ENCODE peak calls at places on chromosomes 2 and 18, in five cellular contexts. One of them, this sample, is unnamed.

GRCh38 chr2:241629762-241630435 is 7.1 kb downstream of the THAP4 start:
- DNase-seq in body of pancreas: no peak
- DNase-seq in hepatocyte: no peak
- DNase-seq in SJSA1: no peak
- DNase-seq in PC-9: no peak
- DNase-seq in this sample: no peak

GRCh38 chr2:229340086-229340760 is 69.1 kb upstream of the PID1 start:
- DNase-seq in PC-9: no peak
- DNase-seq in SJSA1: no peak
- DNase-seq in body of pancreas: no peak
- DNase-seq in hepatocyte: no peak
- DNase-seq in this sample: no peak

GRCh38 chr2:20378891-20379519 is 28.4 kb upstream of the PUM2 start:
- DNase-seq in SJSA1: peak; percentile 85
- DNase-seq in hepatocyte: peak; percentile 92
- DNase-seq in PC-9: peak; percentile 46
- DNase-seq in body of pancreas: peak; percentile 61
- DNase-seq in this sample: peak; percentile 82

GRCh38 chr2:85401844-85402243 is 8.3 kb downstream of the CAPG start:
- DNase-seq in PC-9: no peak
- DNase-seq in body of pancreas: no peak
- DNase-seq in hepatocyte: no peak
- DNase-seq in SJSA1: no peak
- DNase-seq in this sample: no peak

GRCh38 chr2:69643602-69644505 is at the start of gene AAK1:
- DNase-seq in body of pancreas: peak; percentile 89
- DNase-seq in hepatocyte: peak; percentile 95
- DNase-seq in PC-9: peak; percentile 73
- DNase-seq in SJSA1: peak; percentile 96
- DNase-seq in this sample: peak; percentile 90

GRCh38 chr18:55083461-55083860 is 124.2 kb upstream of the CCDC68 start:
- DNase-seq in PC-9: no peak
- DNase-seq in body of pancreas: no peak
- DNase-seq in SJSA1: no peak
- DNase-seq in hepatocyte: no peak
- DNase-seq in this sample: no peak

GRCh38 chr2:29895296-29895695 is 26.1 kb downstream of the ALK start:
- DNase-seq in hepatocyte: no peak
- DNase-seq in body of pancreas: no peak
- DNase-seq in SJSA1: no peak
- DNase-seq in PC-9: no peak
- DNase-seq in this sample: no peak

GRCh38 chr2:169039702-169040101 is 8.6 kb upstream of the ABCB11 start:
- DNase-seq in hepatocyte: no peak
- DNase-seq in body of pancreas: no peak
- DNase-seq in SJSA1: no peak
- DNase-seq in PC-9: no peak
- DNase-seq in this sample: no peak

GRCh38 chr2:101792208-101792607 is 94.7 kb downstream of the MAP4K4 start:
- DNase-seq in SJSA1: no peak
- DNase-seq in hepatocyte: no peak
- DNase-seq in PC-9: no peak
- DNase-seq in body of pancreas: no peak
- DNase-seq in this sample: no peak

GRCh38 chr2:169106563-169107545 is 37.5 kb downstream of the DHRS9 start:
- DNase-seq in PC-9: no peak
- DNase-seq in SJSA1: no peak
- DNase-seq in hepatocyte: no peak
- DNase-seq in body of pancreas: no peak
- DNase-seq in this sample: no peak

GRCh38 chr2:175156534-175156933 is 11.5 kb downstream of the ATF2 start:
- DNase-seq in body of pancreas: no peak
- DNase-seq in hepatocyte: peak; percentile 14
- DNase-seq in SJSA1: no peak
- DNase-seq in PC-9: no peak
- DNase-seq in this sample: peak; percentile 62

GRCh38 chr2:60485055-60485454 is 68.4 kb downstream of the BCL11A start:
- DNase-seq in body of pancreas: no peak
- DNase-seq in SJSA1: no peak
- DNase-seq in PC-9: no peak
- DNase-seq in hepatocyte: no peak
- DNase-seq in this sample: no peak

GRCh38 chr2:148813603-148814065 is 61.4 kb upstream of the KIF5C start:
- DNase-seq in SJSA1: no peak
- DNase-seq in hepatocyte: no peak
- DNase-seq in PC-9: no peak
- DNase-seq in body of pancreas: no peak
- DNase-seq in this sample: peak; percentile 33

GRCh38 chr2:169796441-169796840 is 2.2 kb upstream of the SSB start:
- DNase-seq in SJSA1: no peak
- DNase-seq in body of pancreas: no peak
- DNase-seq in hepatocyte: no peak
- DNase-seq in PC-9: no peak
- DNase-seq in this sample: peak; percentile 31

GRCh38 chr2:239399404-239399999 is 1.3 kb downstream of the HDAC4 start:
- DNase-seq in PC-9: no peak
- DNase-seq in SJSA1: no peak
- DNase-seq in hepatocyte: peak; percentile 71
- DNase-seq in body of pancreas: peak; percentile 48
- DNase-seq in this sample: peak; percentile 80

GRCh38 chr2:212536385-212537310 is 2.0 kb downstream of the ERBB4 start:
- DNase-seq in SJSA1: no peak
- DNase-seq in PC-9: no peak
- DNase-seq in hepatocyte: no peak
- DNase-seq in body of pancreas: peak; percentile 16
- DNase-seq in this sample: no peak

GRCh38 chr2:39015424-39015823 is 105.4 kb downstream of the SOS1 start:
- DNase-seq in SJSA1: no peak
- DNase-seq in body of pancreas: no peak
- DNase-seq in PC-9: no peak
- DNase-seq in hepatocyte: no peak
- DNase-seq in this sample: no peak

GRCh38 chr18:74897971-74898657 is 300.4 kb downstream of the ZNF407 start:
- DNase-seq in body of pancreas: no peak
- DNase-seq in PC-9: no peak
- DNase-seq in SJSA1: no peak
- DNase-seq in hepatocyte: no peak
- DNase-seq in this sample: no peak

GRCh38 chr2:86791574-86791973 is 861 bp upstream of the CD8A start:
- DNase-seq in SJSA1: no peak
- DNase-seq in PC-9: no peak
- DNase-seq in body of pancreas: no peak
- DNase-seq in hepatocyte: no peak
- DNase-seq in this sample: no peak

GRCh38 chr2:188785515-188785914 is 188.7 kb upstream of the COL3A1 start:
- DNase-seq in PC-9: no peak
- DNase-seq in hepatocyte: peak; percentile 15
- DNase-seq in SJSA1: no peak
- DNase-seq in body of pancreas: no peak
- DNase-seq in this sample: no peak

GRCh38 chr2:46300406-46300832 is 3.2 kb downstream of the EPAS1 start:
- DNase-seq in PC-9: no peak
- DNase-seq in SJSA1: peak; percentile 21
- DNase-seq in hepatocyte: peak; percentile 46
- DNase-seq in body of pancreas: no peak
- DNase-seq in this sample: peak; percentile 83
- H3K4me3 ChIP-seq in PC-9: peak overlapping the region; percentile 80
- H3K4me3 ChIP-seq in SJSA1: no peak overlapping the region
- H3K4me3 ChIP-seq in hepatocyte: no peak overlapping the region
- H3K4me3 ChIP-seq in body of pancreas: peak overlapping the region; percentile 6
- H3K4me3 ChIP-seq in this sample: peak overlapping the region; percentile 88

GRCh38 chr18:61992923-61993322 is 100.1 kb upstream of the RNF152 start:
- DNase-seq in SJSA1: no peak
- DNase-seq in PC-9: no peak
- DNase-seq in hepatocyte: no peak
- DNase-seq in body of pancreas: no peak
- DNase-seq in this sample: peak; percentile 78

GRCh38 chr18:61991201-61991600 is 98.4 kb upstream of the RNF152 start:
- DNase-seq in body of pancreas: no peak
- DNase-seq in SJSA1: peak; percentile 88
- DNase-seq in PC-9: no peak
- DNase-seq in hepatocyte: no peak
- DNase-seq in this sample: no peak

GRCh38 chr18:61992285-61992684 is 99.5 kb upstream of the RNF152 start:
- DNase-seq in SJSA1: peak; percentile 52
- DNase-seq in hepatocyte: peak; percentile 41
- DNase-seq in body of pancreas: no peak
- DNase-seq in PC-9: peak; percentile 42
- DNase-seq in this sample: no peak

GRCh38 chr18:61993831-61994230 is 101.0 kb upstream of the RNF152 start:
- DNase-seq in hepatocyte: no peak
- DNase-seq in SJSA1: no peak
- DNase-seq in body of pancreas: no peak
- DNase-seq in PC-9: no peak
- DNase-seq in this sample: no peak

GRCh38 chr18:61991836-61992235 is 99.0 kb upstream of the RNF152 start:
- DNase-seq in body of pancreas: no peak
- DNase-seq in SJSA1: no peak
- DNase-seq in PC-9: no peak
- DNase-seq in hepatocyte: no peak
- DNase-seq in this sample: no peak
- H3K27ac ChIP-seq in body of pancreas: no peak overlapping the region
- H3K27ac ChIP-seq in SJSA1: peak overlapping the region; percentile 95
- H3K27ac ChIP-seq in PC-9: no peak overlapping the region
- H3K27ac ChIP-seq in hepatocyte: peak overlapping the region; percentile 67
- H3K27ac ChIP-seq in this sample: no peak overlapping the region

GRCh38 chr2:136376798-136377211 is 258.9 kb upstream of the CXCR4 start:
- DNase-seq in SJSA1: no peak
- DNase-seq in hepatocyte: no peak
- DNase-seq in body of pancreas: no peak
- DNase-seq in PC-9: no peak
- DNase-seq in this sample: no peak
- H3K4me1 ChIP-seq in SJSA1: no peaks in the 10 kb centered on the region
- H3K4me1 ChIP-seq in hepatocyte: no peaks in the 10 kb centered on the region
- H3K4me1 ChIP-seq in body of pancreas: no peaks in the 10 kb centered on the region
- H3K4me1 ChIP-seq in PC-9: no peaks in the 10 kb centered on the region
- H3K4me1 ChIP-seq in this sample: no peaks in the 10 kb centered on the region

GRCh38 chr2:70789304-70790078 is 952 bp downstream of the FIGLA start:
- DNase-seq in PC-9: no peak
- DNase-seq in hepatocyte: peak; percentile 77
- DNase-seq in SJSA1: no peak
- DNase-seq in body of pancreas: peak; percentile 76
- DNase-seq in this sample: peak; percentile 31
- H3K4me3 ChIP-seq in PC-9: no peak overlapping the region
- H3K4me3 ChIP-seq in hepatocyte: peak overlapping the region; percentile 16
- H3K4me3 ChIP-seq in SJSA1: no peak overlapping the region
- H3K4me3 ChIP-seq in body of pancreas: no peak overlapping the region
- H3K4me3 ChIP-seq in this sample: no peak overlapping the region

This sample was measured in small intestine.